ENCODE peak calls at places on chromosomes 4 and X, in five cellular contexts. T is NCI-H524 treated with DMSO at 0.1 percent for 48 hours, W is endothelial cell, Q is AG04449, S is C1 segment of cervical spinal cord. D is an unnamed sample.
A peak's percentile ranks its signal among the peaks of the same experiment; 100 is the strongest.

GRCh38 chr4:1198070-1198844 is 25.9 kb upstream of the SPON2 start:
- DNase-seq in T (no peak), W (no peak), Q (no peak), S (no peak), D (no peak)

GRCh38 chrX:16039834-16040233 is 83.5 kb upstream of the GRPR start:
- DNase-seq in T (no peak), W (no peak), Q (no peak), S (no peak), D (no peak)

GRCh38 chr4:149993030-149993429 is 85.2 kb upstream of the DCLK2 start:
- DNase-seq in T (no peak), W (no peak), Q (no peak), S (no peak), D (no peak)

GRCh38 chr4:168101026-168101425 is 8.7 kb downstream of the ANXA10 start:
- DNase-seq in T (no peak), W (no peak), Q (no peak), S (no peak), D (no peak)

GRCh38 chr4:121113680-121114079 is 41.3 kb upstream of the NDNF start:
- DNase-seq in T (no peak), W (no peak), Q (no peak), S (no peak), D (no peak)

GRCh38 chrX:115183980-115184379 is 5.2 kb upstream of the RBMXL3 start:
- DNase-seq in T (no peak), W (no peak), Q (no peak), S (no peak), D (no peak)

GRCh38 chr4:137124278-137124932 is 407.9 kb downstream of the PCDH18 start:
- DNase-seq in T (peak; percentile 23), W (no peak), Q (peak; percentile 59), S (no peak), D (peak; percentile 77)

GRCh38 chr4:66555301-66555700 is 885.0 kb upstream of the EPHA5 start:
- DNase-seq in T (no peak), W (no peak), Q (no peak), S (no peak), D (no peak)

D was measured in MCF 10A.